ENCODE peak calls at places on chromosomes 4 and X, in five cellular contexts. N, L, S, O and W are unnamed samples.

GRCh38 chrX:146396409-146396808 is 413.2 kb upstream of the CXorf51B start:
- DNase-seq in N (no peak), L (no peak), S (no peak), O (no peak), W (no peak)

GRCh38 chr4:95155759-95156451 is 392.9 kb downstream of the UNC5C start:
- DNase-seq in N (no peak), L (no peak), S (no peak), O (no peak), W (no peak)

GRCh38 chr4:55794053-55794452 is 25.5 kb upstream of the EXOC1L start:
- DNase-seq in N (no peak), L (no peak), S (no peak), O (no peak), W (no peak)

GRCh38 chrX:149825424-149825823 is 43.7 kb downstream of the MAGEA9 start:
- DNase-seq in N (no peak), L (no peak), S (no peak), O (no peak), W (no peak)

GRCh38 chrX:110866421-110866820 is 70.8 kb upstream of the CHRDL1 start:
- DNase-seq in N (no peak), L (no peak), S (no peak), O (no peak), W (no peak)

GRCh38 chr4:123416462-123416861 is 19.9 kb downstream of the SPRY1 start:
- DNase-seq in N (no peak), L (no peak), S (no peak), O (no peak), W (no peak)

GRCh38 chrX:19698125-19698524 is 182.8 kb upstream of the MAP3K15 start:
- DNase-seq in N (no peak), L (no peak), S (no peak), O (no peak), W (no peak)

GRCh38 chr4:78809928-78810835 is 34.0 kb downstream of the BMP2K start:
- DNase-seq in N (no peak), L (no peak), S (no peak), O (no peak), W (no peak)

GRCh38 chr4:81565137-81565870 is 93.6 kb upstream of the RASGEF1B start:
- DNase-seq in N (peak; percentile 55), L (no peak), S (no peak), O (no peak), W (no peak)

GRCh38 chr4:72679666-72680065 is 110.6 kb upstream of the ADAMTS3 start:
- DNase-seq in N (no peak), L (no peak), S (no peak), O (no peak), W (no peak)

DNA sequence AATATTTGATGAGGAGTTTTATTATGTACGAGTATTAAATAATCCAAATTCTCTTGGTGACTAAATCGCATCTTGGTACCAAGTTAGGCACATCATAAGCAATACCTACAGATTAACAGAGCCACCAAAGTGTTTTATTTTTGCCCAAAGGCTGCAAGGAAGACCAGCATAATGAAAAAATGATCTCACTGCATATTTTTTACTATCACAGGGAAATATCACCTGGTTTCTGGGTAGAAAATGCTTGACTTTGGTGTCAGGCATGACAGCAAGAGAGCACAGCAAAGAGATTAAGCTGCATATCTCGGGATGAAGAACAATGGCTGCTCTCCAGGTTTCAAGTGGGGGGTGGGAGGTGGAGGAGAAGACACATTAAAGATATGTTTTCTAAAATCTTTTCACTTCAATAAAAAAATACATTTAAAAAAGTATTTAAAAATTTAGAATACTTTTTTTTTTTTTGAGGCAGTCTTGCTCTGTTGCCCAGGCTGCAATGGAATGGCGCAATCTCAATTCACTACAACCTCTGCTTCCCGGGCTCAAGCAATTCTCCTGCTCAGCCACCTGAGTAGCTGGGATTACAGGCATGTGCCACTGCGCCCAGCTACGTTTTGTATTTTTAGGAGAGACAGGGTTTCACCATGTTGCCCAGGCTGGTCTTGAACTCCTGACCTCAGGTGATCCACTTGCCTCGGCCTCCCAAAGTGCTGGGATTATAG is 86.1 kb downstream of the FRYL start:
- DNase-seq in N (no peak), L (no peak), S (no peak), O (no peak), W (no peak)
- H3K4me3 ChIP-seq in N (no peak overlapping the region), L (no peak overlapping the region), S (no peak overlapping the region), O (no peak overlapping the region), W (no peak overlapping the region)

DNA sequence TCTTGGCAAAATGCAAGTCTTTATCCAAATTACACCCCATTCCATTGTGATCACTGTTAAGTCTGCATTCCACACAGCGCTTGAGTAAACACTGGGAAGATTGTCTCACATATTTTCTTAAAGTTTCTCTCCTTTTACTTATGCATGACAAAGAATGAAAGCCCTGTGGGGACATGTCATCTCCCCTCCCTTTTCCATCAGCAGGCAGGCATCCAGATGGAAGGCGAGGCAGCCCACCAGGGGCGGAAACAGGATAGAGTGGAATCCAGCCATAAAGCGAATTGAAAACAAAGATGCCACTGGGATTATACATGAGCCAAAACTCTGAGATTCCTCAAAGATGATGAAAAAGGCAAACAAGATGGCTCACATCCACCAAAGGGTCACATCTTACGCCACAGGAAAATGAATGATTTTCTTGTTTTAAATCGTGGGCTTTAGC is 78.2 kb downstream of the AFAP1 start:
- DNase-seq in N (no peak), L (no peak), S (no peak), O (no peak), W (no peak)
- H3K36me3 ChIP-seq in N (no peaks in the 10 kb centered on the region), L (no peaks in the 10 kb centered on the region), S (no peaks in the 10 kb centered on the region), O (no peaks in the 10 kb centered on the region), W (no peaks in the 10 kb centered on the region)

GRCh38 chr4:156362581-156362980 is 408.9 kb upstream of the CTSO start:
- DNase-seq in N (no peak), L (no peak), S (no peak), O (no peak), W (no peak)
- H3K4me3 ChIP-seq in N (no peak overlapping the region), L (no peak overlapping the region), S (no peak overlapping the region), O (no peak overlapping the region), W (no peak overlapping the region)

GRCh38 chrX:32576885-32577284 is 634.5 kb downstream of the DMD start:
- DNase-seq in N (no peak), L (no peak), S (no peak), O (no peak), W (no peak)

DNA sequence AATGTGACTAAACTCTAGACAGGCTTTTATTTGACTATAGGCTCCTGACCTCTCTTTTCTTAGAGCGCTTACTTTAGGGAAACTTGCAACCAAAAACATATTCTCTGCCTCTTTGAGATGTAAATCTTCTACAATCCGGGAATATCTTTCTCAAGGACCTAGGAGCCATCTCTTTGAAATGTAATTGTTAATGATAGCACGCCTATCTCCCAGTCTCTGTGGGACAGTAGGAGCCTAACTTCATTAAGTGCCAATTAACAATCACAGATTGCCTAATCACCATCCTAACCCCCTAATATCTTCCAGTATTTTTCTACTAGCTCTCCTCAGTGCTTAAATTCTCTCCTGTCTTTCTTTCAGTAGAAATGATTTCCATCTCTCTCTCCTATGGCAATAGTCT is 628.6 kb downstream of the DMD start:
- DNase-seq in N (no peak), L (no peak), S (no peak), O (no peak), W (no peak)
- H3K36me3 ChIP-seq in N (no peaks in the 10 kb centered on the region), L (no peaks in the 10 kb centered on the region), S (no peaks in the 10 kb centered on the region), O (no peaks in the 10 kb centered on the region), W (no peaks in the 10 kb centered on the region)

GRCh38 chr4:152591361-152591760 is 55.5 kb upstream of the FBXW7 start:
- DNase-seq in N (no peak), L (no peak), S (no peak), O (peak; percentile 92), W (peak; percentile 15)
- H3K4me3 ChIP-seq in N (no peak overlapping the region), L (no peak overlapping the region), S (peak overlapping the region; percentile 58), O (peak overlapping the region; percentile 44), W (no peak overlapping the region)

DNA sequence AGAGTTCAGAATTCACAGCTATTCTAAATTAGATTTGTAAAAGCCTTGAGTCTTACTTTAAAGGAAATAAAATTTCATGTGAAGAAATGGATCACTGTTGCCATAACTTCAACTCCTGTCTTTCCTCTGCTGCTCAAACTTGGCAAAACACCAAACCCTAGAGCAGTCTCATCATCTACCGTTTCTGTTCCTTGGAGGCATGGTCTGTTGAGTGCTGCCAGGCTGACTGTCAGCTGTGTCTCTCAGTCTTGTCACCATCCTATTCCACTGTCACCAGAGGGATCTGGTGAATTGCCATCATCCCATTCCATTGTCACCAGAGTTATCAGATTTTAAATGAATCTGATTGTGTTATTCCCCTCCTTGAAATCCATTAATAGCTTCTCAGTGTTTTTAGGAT is 55.6 kb downstream of the STIM2 start:
- DNase-seq in N (no peak), L (no peak), S (no peak), O (no peak), W (no peak)
- H3K36me3 ChIP-seq in N (no peaks in the 10 kb centered on the region), L (peaks cover 18% of the 10 kb centered on the region), S (no peaks in the 10 kb centered on the region), O (peaks cover 14% of the 10 kb centered on the region), W (no peaks in the 10 kb centered on the region)